ENCODE peak calls at places on chromosomes 11 and 22, in eight cellular contexts. G is body of pancreas, J is IMR-90, F is dorsolateral prefrontal cortex, D is NB4, E is osteoblast, N is tibial artery, L is astrocyte of the spinal cord. R is an unnamed sample.

GRCh38 chr11:69919659-69920499 is 100.7 kb upstream of the FGF3 start:
- DNase-seq in G (peak; percentile 7), J (no peak), F (no peak), D (no peak), E (peak; percentile 44), N (peak; percentile 56), L (no peak), R (no peak)

GRCh38 chr11:66689661-66690590 is 12.2 kb upstream of the RBM4B start:
- DNase-seq in G (no peak), J (no peak), F (no peak), D (no peak), E (peak; percentile 77), N (no peak), L (no peak), R (no peak)

GRCh38 chr11:66266378-66267038 is 1.9 kb upstream of the RAB1B start:
- DNase-seq in G (no peak), J (no peak), F (no peak), D (no peak), E (no peak), N (peak; percentile 76), L (no peak), R (no peak)

GRCh38 chr11:2517016-2517385 is 72.2 kb downstream of the KCNQ1 start:
- DNase-seq in G (no peak), J (no peak), F (no peak), D (no peak), E (peak; percentile 58), N (peak; percentile 52), L (no peak), R (no peak)

GRCh38 chr11:82458147-82458546 is 275.5 kb downstream of the FAM181B start:
- DNase-seq in G (no peak), J (no peak), F (no peak), D (no peak), E (no peak), N (no peak), L (no peak), R (no peak)

GRCh38 chr11:46339816-46340215 is 7.4 kb upstream of the DGKZ start:
- DNase-seq in G (no peak), J (no peak), F (no peak), D (peak; percentile 59), E (no peak), N (no peak), L (no peak), R (no peak)

GRCh38 chr11:47051217-47051616 is 114.7 kb downstream of the CSTPP1 start:
- DNase-seq in G (no peak), J (peak; percentile 51), F (no peak), D (no peak), E (peak; percentile 61), N (no peak), L (peak; percentile 34), R (peak; percentile 63)

GRCh38 chr22:33496112-33496511 is 424.2 kb downstream of the LARGE1 start:
- DNase-seq in G (no peak), J (no peak), F (no peak), D (no peak), E (no peak), N (no peak), L (no peak), R (no peak)

GRCh38 chr11:96341237-96342130 is 1.5 kb downstream of the MAML2 start:
- DNase-seq in G (peak; percentile 36), J (peak; percentile 56), F (no peak), D (peak; percentile 43), E (no peak), N (peak; percentile 80), L (peak; percentile 61), R (peak; percentile 58)

DNA sequence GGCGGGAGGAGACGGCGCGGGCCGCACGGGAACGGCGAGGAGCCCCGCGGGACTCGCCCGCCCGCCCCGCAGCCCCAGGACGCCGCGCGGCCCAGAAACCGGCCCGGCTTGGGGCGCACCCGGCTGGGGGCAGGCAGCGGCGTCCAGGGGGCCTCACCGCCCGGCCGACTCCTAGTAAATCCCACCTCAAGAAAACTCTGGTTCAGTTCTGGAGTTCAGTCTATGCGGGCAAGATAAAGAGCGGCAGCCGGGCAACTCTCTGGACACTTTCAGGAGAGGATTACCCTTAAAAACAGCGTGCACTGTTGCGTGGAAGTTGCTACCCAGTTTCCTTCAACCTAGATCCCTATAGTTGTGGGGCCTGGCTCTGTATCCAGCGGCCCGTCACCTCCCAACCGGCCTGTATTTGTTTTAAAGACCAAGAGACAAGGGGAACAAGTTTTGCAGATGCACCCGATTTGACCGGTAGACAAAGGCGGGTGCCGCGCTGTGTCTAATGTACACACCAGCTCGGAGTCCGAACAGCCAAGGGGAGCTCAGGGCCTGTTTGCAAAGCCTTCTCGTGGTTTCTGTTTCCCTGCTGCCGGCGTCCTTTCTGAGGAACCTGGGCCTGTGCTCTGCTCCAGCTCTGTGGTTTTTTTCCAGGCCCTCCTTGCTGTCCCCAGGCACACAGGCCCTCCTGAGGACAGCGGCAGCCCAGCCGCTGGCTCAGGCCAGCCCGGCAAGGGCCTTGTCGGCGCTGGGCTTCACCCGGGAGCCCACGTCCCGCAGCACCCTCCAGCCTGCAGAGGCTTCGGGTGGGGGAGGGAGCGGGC is 1.1 kb downstream of the TBX1 start:
- DNase-seq in G (no peak), J (no peak), F (no peak), D (peak; percentile 85), E (no peak), N (no peak), L (no peak), R (peak; percentile 34)
- H3K4me3 ChIP-seq in G (no peak overlapping the region), J (no peak overlapping the region), F (no peak overlapping the region), D (peak overlapping the region; percentile 76), E (no peak overlapping the region), N (no peak overlapping the region), L (no peak overlapping the region), R (peak overlapping the region; percentile 37)

DNA sequence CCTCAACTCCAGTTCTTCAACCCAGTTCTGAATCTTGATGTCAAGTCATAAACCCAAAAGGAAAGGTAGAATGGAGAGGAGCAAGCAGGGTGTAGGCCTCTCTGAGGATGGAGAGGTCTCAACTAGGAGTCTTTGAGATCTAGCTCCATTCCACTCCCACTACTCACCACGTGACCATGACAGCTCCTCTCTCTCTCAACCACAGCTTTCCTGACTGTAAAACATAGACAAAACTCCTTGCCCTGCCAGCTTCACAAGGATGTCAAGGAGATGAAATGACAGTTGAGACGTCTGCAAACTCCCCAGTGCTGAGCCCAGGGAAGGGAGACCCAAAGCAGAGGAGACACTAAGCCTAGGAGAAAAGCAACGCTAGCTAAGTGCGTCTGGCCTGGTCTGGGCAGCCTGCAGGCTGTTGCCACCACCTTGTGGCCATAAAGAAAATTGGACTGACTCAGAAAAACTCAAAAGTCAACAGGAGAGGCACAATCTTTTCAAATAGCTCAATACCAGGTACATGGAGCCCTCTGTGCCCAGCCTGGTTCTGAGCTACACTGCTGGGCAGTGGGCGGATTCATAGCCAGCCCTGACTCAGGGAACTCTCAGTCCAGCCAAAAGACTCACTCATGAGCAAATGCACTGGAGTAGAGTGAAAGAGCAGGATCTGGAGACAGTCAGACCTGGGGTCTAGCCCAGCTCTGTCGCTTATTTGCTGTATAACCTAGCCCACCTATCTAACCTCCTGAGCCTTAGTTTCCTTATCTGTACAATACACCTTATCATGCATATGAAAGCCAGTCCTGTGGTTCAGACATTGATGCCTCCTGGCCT is 3.4 kb downstream of the CLPB start:
- DNase-seq in G (peak; percentile 45), J (peak; percentile 59), F (peak; percentile 40), D (peak; percentile 69), E (peak; percentile 90), N (no peak), L (peak; percentile 67), R (peak; percentile 63)
- H3K4me3 ChIP-seq in G (no peak overlapping the region), J (no peak overlapping the region), F (no peak overlapping the region), D (no peak overlapping the region), E (no peak overlapping the region), N (no peak overlapping the region), L (no peak overlapping the region), R (no peak overlapping the region)

DNA sequence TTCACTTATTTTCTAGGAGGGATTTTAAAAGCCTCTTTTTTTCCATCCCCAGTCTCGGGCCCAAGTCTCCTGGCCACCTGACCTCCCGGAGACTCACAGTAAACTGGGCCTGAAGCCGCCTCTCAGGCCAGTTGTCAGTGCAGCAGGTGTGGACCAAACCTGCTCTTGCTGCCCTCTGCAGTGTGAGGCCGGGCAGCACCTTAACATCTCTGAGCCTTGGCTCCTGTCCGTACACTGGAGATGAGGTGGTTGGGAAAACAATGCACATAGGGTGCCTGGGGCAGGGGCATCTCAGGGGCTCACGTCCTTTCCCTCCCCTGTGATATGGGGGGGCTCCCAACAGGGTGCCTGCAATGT is 45.1 kb downstream of the PHF21B start:
- DNase-seq in G (no peak), J (no peak), F (no peak), D (no peak), E (no peak), N (no peak), L (no peak), R (no peak)
- H3K4me3 ChIP-seq in G (no peak overlapping the region), J (no peak overlapping the region), F (no peak overlapping the region), D (no peak overlapping the region), E (no peak overlapping the region), N (no peak overlapping the region), L (no peak overlapping the region), R (no peak overlapping the region)

DNA sequence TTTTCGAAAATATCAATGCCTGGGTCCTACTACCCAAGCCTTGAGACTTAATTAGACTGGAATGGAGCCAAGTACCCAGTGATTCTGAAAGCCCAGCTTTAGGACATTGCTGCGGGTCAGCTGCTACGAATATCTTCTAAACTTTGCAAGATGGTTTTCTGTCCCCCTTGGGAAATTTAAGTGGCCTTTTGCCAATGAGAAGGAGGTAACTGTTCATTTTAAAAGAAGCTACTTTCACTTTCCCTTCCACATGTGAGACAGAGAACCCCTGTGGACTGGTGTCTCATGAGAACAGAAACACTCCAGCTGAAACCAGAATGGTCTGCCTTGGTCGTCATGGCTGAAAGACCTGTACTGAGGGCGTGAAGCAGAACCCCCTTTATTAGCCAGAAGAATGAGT is 74.9 kb downstream of the SC5D start:
- DNase-seq in G (no peak), J (peak; percentile 4), F (no peak), D (peak; percentile 86), E (peak; percentile 44), N (no peak), L (peak; percentile 56), R (peak; percentile 41)
- H3K4me3 ChIP-seq in G (no peak overlapping the region), J (no peak overlapping the region), F (no peak overlapping the region), D (peak overlapping the region; percentile 14), E (no peak overlapping the region), N (no peak overlapping the region), L (no peak overlapping the region), R (no peak overlapping the region)

DNA sequence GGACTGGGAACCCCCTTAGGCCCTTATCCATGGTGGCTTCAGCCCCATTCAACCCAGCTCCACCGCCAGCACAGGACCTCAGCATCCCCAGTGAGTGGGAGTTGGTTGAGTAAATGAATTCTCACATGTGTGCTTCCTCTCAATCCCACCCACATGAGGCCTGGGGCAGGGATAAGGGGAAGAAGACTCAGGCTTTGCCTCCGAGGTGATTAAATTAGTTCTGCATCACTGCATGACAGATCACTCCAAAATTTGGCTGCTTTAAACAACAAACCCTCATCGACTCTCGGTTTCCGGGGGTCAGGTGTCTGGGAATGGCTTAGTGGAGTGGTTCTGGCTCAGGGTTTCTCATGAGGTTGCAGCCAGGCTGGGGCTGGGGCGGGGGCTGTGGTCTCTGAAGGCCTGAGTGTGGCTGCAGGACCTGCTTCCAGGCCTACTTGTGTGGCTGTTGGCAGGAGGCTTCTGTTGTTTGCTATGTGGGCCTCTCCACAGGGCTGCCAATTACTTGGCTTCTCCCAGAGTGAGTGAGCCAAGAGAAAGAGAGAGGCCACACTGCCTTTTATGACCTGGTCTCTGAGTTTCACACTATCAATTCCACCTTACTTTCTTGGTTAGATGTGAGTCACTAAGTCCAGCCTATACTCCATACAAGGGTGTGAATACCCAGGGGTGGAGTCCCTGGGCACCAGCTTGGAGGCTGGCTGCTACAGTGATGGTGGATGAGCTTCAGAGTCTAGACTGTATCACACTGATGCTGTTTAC is 15.9 kb downstream of the MOGAT2 start:
- DNase-seq in G (no peak), J (no peak), F (no peak), D (no peak), E (peak; percentile 60), N (no peak), L (peak; percentile 4), R (no peak)
- H3K4me3 ChIP-seq in G (no peak overlapping the region), J (no peak overlapping the region), F (no peak overlapping the region), D (no peak overlapping the region), E (no peak overlapping the region), N (no peak overlapping the region), L (no peak overlapping the region), R (no peak overlapping the region)

GRCh38 chr11:64659417-64660144 is 63.4 kb downstream of the NRXN2 start:
- DNase-seq in G (no peak), J (peak; percentile 93), F (no peak), D (peak; percentile 93), E (peak; percentile 96), N (no peak), L (peak; percentile 55), R (peak; percentile 94)
- H3K4me3 ChIP-seq in G (no peak overlapping the region), J (no peak overlapping the region), F (no peak overlapping the region), D (no peak overlapping the region), E (peak overlapping the region; percentile 75), N (no peak overlapping the region), L (no peak overlapping the region), R (no peak overlapping the region)